ENCODE peak calls at places on chromosomes 2 and 18, in nine cellular contexts. C is A549; L is sciatic nerve; H is T-helper 1 cell; U is CD4-positive, alpha-beta T cell; Y is H54; E is germinal center; R is astrocyte of the hippocampus; B is GM12892. O is an unnamed sample.

GRCh38 chr2:159564081-159564480 is 52.3 kb downstream of the BAZ2B start:
- DNase-seq in Y (no peak), E (no peak), H (no peak), L (no peak), R (peak; percentile 30), U (no peak), C (no peak), B (no peak), O (no peak)

GRCh38 chr2:10884530-10885478 is 26.9 kb upstream of the KCNF1 start:
- DNase-seq in R (no peak), B (no peak), Y (no peak), L (no peak), U (no peak), C (no peak), H (no peak), E (no peak), O (no peak)

GRCh38 chr2:63261222-63261621 is 210.6 kb downstream of the OTX1 start:
- DNase-seq in C (no peak), Y (no peak), L (no peak), R (no peak), E (no peak), H (no peak), B (no peak), U (no peak), O (no peak)

GRCh38 chr2:230684222-230685164 is 28.1 kb upstream of the CAB39 start:
- DNase-seq in L (no peak), U (no peak), H (no peak), B (no peak), Y (no peak), E (no peak), C (peak; percentile 69), R (peak; percentile 74), O (peak; percentile 44)

GRCh38 chr2:174820361-174820760 is 56.1 kb upstream of the CHRNA1 start:
- DNase-seq in H (no peak), C (no peak), U (no peak), R (peak; percentile 14), B (no peak), L (no peak), E (no peak), Y (no peak), O (no peak)

GRCh38 chr18:55998071-55998522 is 410.1 kb upstream of the TCF4 start:
- DNase-seq in U (no peak), E (no peak), R (peak; percentile 79), Y (no peak), L (no peak), C (no peak), B (no peak), H (no peak), O (no peak)

GRCh38 chr2:152507941-152508340 is 173.0 kb downstream of the FMNL2 start:
- DNase-seq in C (no peak), Y (no peak), L (no peak), E (no peak), H (no peak), U (no peak), B (no peak), R (no peak), O (no peak)

GRCh38 chr2:37679072-37679695 is 7.7 kb upstream of the CDC42EP3 start:
- DNase-seq in E (no peak), Y (no peak), R (no peak), C (no peak), B (no peak), H (no peak), U (no peak), L (no peak), O (no peak)

GRCh38 chr2:190121971-190122370 is 59.4 kb upstream of the MSTN start:
- DNase-seq in E (peak; percentile 33), C (peak; percentile 32), R (peak; percentile 25), Y (peak; percentile 11), B (no peak), H (no peak), U (no peak), L (no peak), O (peak; percentile 22)

GRCh38 chr2:237456200-237456731 is 30.8 kb upstream of the MLPH start:
- DNase-seq in L (no peak), H (no peak), E (no peak), C (no peak), U (no peak), R (peak; percentile 87), Y (peak; percentile 61), B (no peak), O (no peak)

O was measured in LoVo.